ENCODE peak calls at places on chromosomes 11 and 22, in five cellular contexts. S, F, M, G and H are unnamed samples.
A peak's percentile ranks its signal among the peaks of the same experiment; 100 is the strongest.

GRCh38 chr11:119680899-119681370 is 48.1 kb downstream of the NECTIN1 start:
- DNase-seq in G (no peak), M (no peak), F (no peak), S (peak; percentile 7), H (no peak)

GRCh38 chr11:79482800-79483199 is 42.0 kb upstream of the TENM4 start:
- DNase-seq in M (no peak), F (no peak), S (no peak), G (no peak), H (no peak)

GRCh38 chr22:36369004-36369921 is 18.5 kb downstream of the MYH9 start:
- DNase-seq in G (peak; percentile 78), F (no peak), S (peak; percentile 21), M (no peak), H (no peak)

GRCh38 chr11:128502736-128503135 is 84.6 kb downstream of the ETS1 start:
- DNase-seq in G (peak; percentile 43), F (no peak), M (no peak), S (peak; percentile 96), H (no peak)

GRCh38 chr22:36775589-36775965 is 342 bp downstream of the IFT27 start:
- DNase-seq in S (peak; percentile 5), M (no peak), G (no peak), F (peak; percentile 61), H (peak; percentile 20)

GRCh38 chr11:119853581-119854360 is 124.8 kb upstream of the NECTIN1 start:
- DNase-seq in F (no peak), M (no peak), S (no peak), G (peak; percentile 83), H (no peak)

GRCh38 chr11:14114269-14114668 is 151.7 kb downstream of the SPON1 start:
- DNase-seq in G (no peak), S (no peak), F (no peak), M (no peak), H (no peak)

GRCh38 chr11:22879615-22880014 is 19.3 kb upstream of the CCDC179 start:
- DNase-seq in F (no peak), G (peak; percentile 31), S (peak; percentile 40), M (no peak), H (no peak)

DNA sequence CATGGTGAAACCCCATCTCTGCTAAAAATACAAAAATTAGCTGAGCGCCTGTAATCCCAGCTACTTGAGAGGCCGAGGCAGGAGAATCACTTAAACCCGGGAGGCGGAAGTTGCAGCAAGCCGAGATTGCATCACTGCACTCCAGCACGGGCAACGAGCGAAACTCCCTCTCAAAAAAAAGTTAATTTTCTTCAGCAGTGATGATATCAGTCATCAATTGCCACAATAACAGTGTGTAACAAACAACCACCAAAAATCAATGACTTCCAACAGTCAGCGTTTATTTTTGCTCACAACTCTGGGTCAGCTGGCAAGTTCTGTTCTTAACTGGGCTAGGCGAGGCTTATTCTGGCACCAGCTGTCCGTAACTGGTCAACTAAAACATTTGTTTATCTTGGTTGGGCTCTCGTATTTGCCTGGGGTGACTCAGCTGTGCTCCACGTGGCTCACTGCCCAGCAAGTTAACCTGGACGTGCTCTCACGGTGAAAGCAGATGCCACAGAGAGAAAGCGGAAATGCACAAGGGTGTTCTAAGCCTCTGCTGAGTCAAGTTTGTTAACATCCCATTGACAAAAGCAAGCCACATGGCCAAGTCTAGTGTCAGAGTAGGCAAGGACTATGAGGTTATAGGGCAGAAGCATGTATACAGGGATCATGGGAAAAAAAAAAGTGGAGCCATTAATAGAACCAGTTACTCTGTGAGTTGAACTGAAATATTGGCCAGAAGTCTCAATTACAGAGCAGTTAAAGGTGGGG is 52.1 kb downstream of the LHFPL7 start:
- DNase-seq in S (peak; percentile 68), F (no peak), G (peak; percentile 31), M (no peak), H (no peak)
- H2AFZ ChIP-seq in S (peak overlapping the region; percentile 14), F (no peak overlapping the region), G (no peak overlapping the region), M (no peak overlapping the region), H (peak overlapping the region; percentile 27)

DNA sequence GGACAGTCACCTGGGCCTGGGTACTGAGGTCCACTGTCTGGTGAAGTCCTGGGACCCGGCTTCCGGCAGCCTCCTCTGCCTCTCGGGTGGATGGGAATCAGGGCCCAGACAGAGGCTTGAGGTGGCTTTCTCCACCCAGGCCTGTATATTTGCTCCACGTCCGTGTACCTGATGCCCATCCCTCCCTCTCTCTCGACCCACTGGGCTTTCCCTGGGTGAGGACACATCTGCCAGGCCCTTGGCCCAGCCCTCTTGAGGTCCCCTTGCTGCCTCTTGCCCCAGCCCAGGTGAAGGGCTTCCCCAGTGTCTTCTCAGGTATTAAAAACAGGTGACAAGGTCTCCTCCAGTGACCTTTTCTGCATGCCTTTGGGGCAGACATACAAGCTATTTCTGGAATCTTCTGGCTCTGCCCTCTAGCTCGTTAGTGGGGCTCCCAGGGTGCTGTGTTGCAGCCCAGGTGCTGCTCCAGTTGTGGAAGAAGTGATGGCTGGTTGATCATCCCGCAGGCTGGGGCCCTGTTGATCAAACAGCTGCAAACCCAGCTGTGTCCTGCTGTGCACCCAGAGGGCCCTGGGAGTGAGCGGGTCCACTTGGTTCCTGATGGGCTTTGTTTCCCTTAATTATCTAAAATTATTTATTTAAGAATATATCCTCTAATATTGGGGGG is 25.5 kb upstream of the ACR start:
- DNase-seq in S (no peak), F (no peak), M (no peak), G (no peak), H (no peak)
- H3K9ac ChIP-seq in S (no peak overlapping the region), F (no peak overlapping the region), M (no peak overlapping the region), G (no peak overlapping the region), H (no peak overlapping the region)

DNA sequence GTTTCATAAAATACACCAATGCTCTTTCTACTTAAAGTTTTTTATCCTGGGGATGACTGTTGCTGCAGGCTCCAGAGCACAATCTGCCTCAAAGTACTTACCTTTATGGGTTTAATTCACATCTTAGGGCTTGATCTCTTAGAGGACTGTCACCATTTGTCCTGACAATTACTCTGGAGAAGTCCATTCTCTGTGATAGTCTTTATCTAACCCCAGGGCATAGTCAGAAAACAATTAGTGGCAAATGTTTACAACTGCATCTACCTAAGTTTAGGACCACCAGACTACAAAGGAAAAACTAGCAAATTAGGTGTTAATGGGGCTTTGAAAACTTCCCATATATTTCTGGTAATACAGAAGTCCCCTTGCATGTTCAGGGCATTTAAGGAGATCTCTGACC is 973.5 kb downstream of the JRKL start:
- DNase-seq in F (no peak), S (no peak), G (no peak), M (no peak), H (no peak)
- H3K18ac ChIP-seq in F (no peak overlapping the region), S (no peak overlapping the region), G (no peak overlapping the region), M (no peak overlapping the region), H (no peak overlapping the region)

GRCh38 chr22:44752285-44753188 is at the start of gene ARHGAP8:
- DNase-seq in S (no peak), F (peak; percentile 72), G (no peak), M (peak; percentile 87), H (no peak)

GRCh38 chr22:44755000-44755399 is 2.6 kb downstream of the ARHGAP8 start:
- DNase-seq in F (no peak), S (no peak), M (no peak), G (no peak), H (no peak)

GRCh38 chr22:44755418-44755817 is 3.0 kb downstream of the ARHGAP8 start:
- DNase-seq in F (no peak), S (no peak), G (no peak), M (no peak), H (no peak)

GRCh38 chr22:44755956-44756361 is 3.6 kb downstream of the ARHGAP8 start:
- DNase-seq in F (no peak), M (peak; percentile 57), G (peak; percentile 78), S (no peak), H (no peak)

GRCh38 chr22:44753189-44754042 is 1.0 kb downstream of the ARHGAP8 start:
- DNase-seq in G (no peak), S (peak; percentile 81), F (no peak), M (no peak), H (no peak)
- H2AFZ ChIP-seq in G (peak overlapping the region; percentile 59), S (no peak overlapping the region), F (no peak overlapping the region), M (no peak overlapping the region), H (no peak overlapping the region)

GRCh38 chr11:11211186-11211585 is 141.9 kb downstream of the CSNK2A3 start:
- DNase-seq in M (no peak), S (no peak), G (no peak), F (no peak), H (no peak)

GRCh38 chr11:11209967-11210366 is 143.1 kb downstream of the CSNK2A3 start:
- DNase-seq in M (no peak), G (no peak), S (no peak), F (no peak), H (no peak)

GRCh38 chr11:11207428-11207827 is 145.6 kb downstream of the CSNK2A3 start:
- DNase-seq in M (no peak), F (no peak), G (no peak), S (no peak), H (no peak)

GRCh38 chr11:11206457-11206856 is 146.6 kb downstream of the CSNK2A3 start:
- DNase-seq in F (no peak), M (no peak), S (no peak), G (no peak), H (no peak)

DNA sequence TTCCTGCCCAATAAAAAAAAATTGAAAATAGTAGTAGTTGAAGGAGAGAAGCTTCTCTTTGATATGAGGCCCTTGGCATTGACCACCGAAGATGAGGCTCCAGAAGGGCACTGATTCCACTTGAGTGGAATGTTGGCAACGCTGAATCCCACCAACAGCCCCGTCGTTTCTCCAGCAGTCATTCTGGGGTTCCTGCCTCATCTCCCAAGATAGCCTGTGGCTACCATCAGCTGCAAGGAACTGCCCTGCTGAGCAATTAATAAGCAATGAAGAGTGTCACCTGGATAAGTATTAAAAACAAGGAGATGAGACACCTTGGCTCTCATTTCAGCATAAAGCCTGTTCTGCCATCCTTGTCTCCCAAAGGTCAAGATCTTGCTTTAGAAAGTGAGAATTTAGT is 144.1 kb downstream of the CSNK2A3 start:
- DNase-seq in M (no peak), F (no peak), G (no peak), S (no peak), H (no peak)
- H3K9ac ChIP-seq in M (no peak overlapping the region), F (no peak overlapping the region), G (no peak overlapping the region), S (no peak overlapping the region), H (no peak overlapping the region)

GRCh38 chr11:117828641-117829368 is 4.3 kb upstream of the FXYD2 start:
- DNase-seq in G (no peak), M (peak; percentile 25), F (peak; percentile 43), S (peak; percentile 76), H (no peak)
- H3K18ac ChIP-seq in G (no peak overlapping the region), M (no peak overlapping the region), F (no peak overlapping the region), S (no peak overlapping the region), H (peak overlapping the region; percentile 77)

GRCh38 chr22:22855085-22855484 is 32.5 kb upstream of the IGLL5 start:
- DNase-seq in G (no peak), F (no peak), S (no peak), M (no peak), H (no peak)

GRCh38 chr22:22856364-22856763 is 31.3 kb upstream of the IGLL5 start:
- DNase-seq in G (no peak), F (no peak), M (no peak), S (no peak), H (no peak)

GRCh38 chr22:22856885-22857606 is 30.6 kb upstream of the IGLL5 start:
- DNase-seq in F (no peak), G (no peak), S (no peak), M (no peak), H (no peak)

GRCh38 chr22:22854466-22854865 is 33.1 kb upstream of the IGLL5 start:
- DNase-seq in F (no peak), M (no peak), S (no peak), G (no peak), H (no peak)

GRCh38 chr22:22855617-22856308 is 31.9 kb upstream of the IGLL5 start:
- DNase-seq in S (no peak), F (peak; percentile 73), M (peak; percentile 69), G (peak; percentile 26), H (no peak)
- H2AFZ ChIP-seq in S (no peak overlapping the region), F (no peak overlapping the region), M (no peak overlapping the region), G (no peak overlapping the region), H (no peak overlapping the region)